ENCODE peak calls at places on chromosomes 11 and 22, in ten cellular contexts. Y, A, Q, D, J, E, I, L, P and C are unnamed samples.

GRCh38 chr11:22192289-22192641 is 620 bp upstream of the ANO5 start:
- DNase-seq in Y (no peak), A (peak; percentile 57), Q (no peak), D (no peak), J (peak; percentile 1), E (peak; percentile 59), I (no peak), L (peak; percentile 52), P (no peak), C (no peak)

GRCh38 chr11:27489092-27489491 is 16.5 kb upstream of the LGR4 start:
- DNase-seq in Y (no peak), A (no peak), Q (no peak), D (no peak), J (no peak), E (no peak), I (no peak), L (no peak), P (no peak), C (no peak)

GRCh38 chr11:61679893-61680621 is at the start of gene DAGLA:
- DNase-seq in Y (peak; percentile 57), A (peak; percentile 75), Q (peak; percentile 81), D (no peak), J (peak; percentile 59), E (peak; percentile 86), I (peak; percentile 70), L (peak; percentile 99), P (peak; percentile 60), C (peak; percentile 44)

GRCh38 chr11:4087551-4087950 is 7.0 kb upstream of the RRM1 start:
- DNase-seq in Y (no peak), A (no peak), Q (no peak), D (no peak), J (no peak), E (no peak), I (no peak), L (no peak), P (no peak), C (no peak)

GRCh38 chr22:45423524-45423923 is 10.0 kb downstream of the RIBC2 start:
- DNase-seq in Y (no peak), A (no peak), Q (peak; percentile 22), D (no peak), J (no peak), E (no peak), I (no peak), L (no peak), P (no peak), C (no peak)

GRCh38 chr11:133500435-133500834 is 31.9 kb downstream of the OPCML start:
- DNase-seq in Y (no peak), A (no peak), Q (no peak), D (no peak), J (no peak), E (no peak), I (no peak), L (no peak), P (no peak), C (no peak)

GRCh38 chr22:38861170-38861874 is 10.7 kb downstream of the CBX6 start:
- DNase-seq in Y (peak; percentile 22), A (no peak), Q (no peak), D (no peak), J (no peak), E (no peak), I (no peak), L (no peak), P (no peak), C (peak; percentile 25)

GRCh38 chr11:86592659-86593451 is 79.6 kb downstream of the ME3 start:
- DNase-seq in Y (peak; percentile 91), A (peak; percentile 93), Q (peak; percentile 70), D (peak; percentile 84), J (peak; percentile 95), E (peak; percentile 76), I (peak; percentile 59), L (peak; percentile 27), P (no peak), C (peak; percentile 90)

GRCh38 chr11:36510567-36511020 is 522 bp upstream of the TRAF6 start:
- DNase-seq in Y (peak; percentile 43), A (no peak), Q (no peak), D (no peak), J (no peak), E (peak; percentile 10), I (no peak), L (no peak), P (no peak), C (peak; percentile 22)

GRCh38 chr11:4072668-4073285 is 21.8 kb upstream of the RRM1 start:
- DNase-seq in Y (peak; percentile 88), A (peak; percentile 72), Q (no peak), D (no peak), J (peak; percentile 84), E (peak; percentile 70), I (no peak), L (peak; percentile 70), P (peak; percentile 72), C (peak; percentile 82)

GRCh38 chr11:95725169-95725568 is 64.4 kb downstream of the FAM76B start:
- DNase-seq in Y (no peak), A (no peak), Q (no peak), D (no peak), J (no peak), E (no peak), I (no peak), L (no peak), P (no peak), C (no peak)

GRCh38 chr11:76701701-76702100 is 31.2 kb upstream of the LRRC32 start:
- DNase-seq in Y (peak; percentile 50), A (no peak), Q (no peak), D (no peak), J (no peak), E (no peak), I (no peak), L (no peak), P (no peak), C (peak; percentile 82)

DNA sequence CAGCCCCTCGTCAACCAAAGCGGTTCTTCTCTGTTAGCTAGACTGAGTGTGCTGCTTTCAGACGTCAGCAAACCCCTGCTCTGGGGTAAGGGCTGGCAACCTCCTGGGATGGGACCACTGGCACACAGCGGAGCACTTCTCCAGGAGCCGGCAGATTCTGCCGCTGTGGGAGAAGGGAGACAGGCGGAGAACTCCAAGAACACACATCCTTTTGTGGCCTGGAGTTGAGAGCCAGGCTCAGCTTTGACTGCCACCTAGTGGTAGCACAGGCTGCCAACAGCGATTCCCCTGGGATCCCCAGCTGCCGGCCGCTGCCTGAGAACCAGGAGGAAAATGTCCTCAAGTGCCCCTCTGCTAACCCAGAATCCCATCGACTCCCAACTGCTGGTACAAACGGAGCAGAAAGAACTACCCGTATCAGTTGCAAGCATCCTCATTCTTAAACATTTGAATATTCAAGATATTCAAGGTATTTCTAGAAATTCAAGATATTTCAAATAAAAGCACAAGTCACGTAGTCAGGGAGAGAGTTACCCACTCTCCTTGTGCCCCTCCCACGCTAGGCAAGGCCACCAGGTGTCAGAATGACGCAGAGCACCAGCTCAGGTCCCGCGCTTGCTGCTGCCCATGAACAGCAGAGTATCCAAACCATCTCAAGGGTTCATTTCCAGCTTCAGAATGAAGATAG is 4.9 kb downstream of the LTO1 start:
- DNase-seq in Y (peak; percentile 92), A (peak; percentile 79), Q (peak; percentile 90), D (no peak), J (peak; percentile 73), E (peak; percentile 85), I (peak; percentile 80), L (peak; percentile 93), P (peak; percentile 86), C (peak; percentile 88)
- TF ChIP-seq CTCF in Y (peak; percentile 96), A (peak; percentile 97), Q (peak; percentile 79), D (peak; percentile 96), J (peak; percentile 95), E (peak; percentile 85), I (peak; percentile 89), L (peak; percentile 94), P (peak; percentile 96), C (peak; percentile 92)

GRCh38 chr22:42114721-42115120 is 15.9 kb downstream of the CYP2D6 start:
- DNase-seq in Y (peak; percentile 31), A (no peak), Q (no peak), D (no peak), J (peak; percentile 26), E (peak; percentile 64), I (no peak), L (no peak), P (no peak), C (peak; percentile 36)
- TF ChIP-seq CTCF in Y (peak; percentile 28), A (no peak), Q (no peak), D (peak; percentile 46), J (peak; percentile 13), E (peak; percentile 43), I (peak; percentile 28), L (no peak), P (no peak), C (peak; percentile 56)

DNA sequence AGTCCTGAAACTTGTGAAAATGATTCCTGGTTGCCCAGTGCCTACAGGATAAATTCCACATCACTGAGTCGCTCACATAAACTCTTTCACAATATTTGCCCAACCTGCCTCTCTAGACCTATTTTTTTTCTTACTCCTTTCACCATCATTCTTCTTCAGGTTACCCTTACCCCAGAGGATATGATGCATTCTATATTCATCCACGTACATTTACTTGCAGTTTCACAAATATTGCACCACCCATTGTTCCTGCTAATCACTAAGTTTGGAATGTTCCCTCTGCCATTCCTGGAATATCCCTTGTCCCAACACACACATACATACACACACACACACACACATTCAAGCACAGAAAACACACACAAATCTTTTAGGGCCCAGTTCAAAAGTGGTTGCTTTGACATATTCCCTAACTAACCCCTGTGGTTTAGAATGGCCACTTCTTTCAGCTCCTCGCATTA is 379.5 kb downstream of the ETS1 start:
- DNase-seq in Y (peak; percentile 100), A (no peak), Q (no peak), D (peak; percentile 62), J (no peak), E (no peak), I (no peak), L (no peak), P (no peak), C (peak; percentile 99)
- TF ChIP-seq CTCF in Y (no peak), A (no peak), Q (no peak), D (no peak), J (no peak), E (no peak), I (no peak), L (no peak), P (no peak), C (no peak)

GRCh38 chr11:3052109-3052479 is 5.1 kb downstream of the CARS1 start:
- DNase-seq in Y (no peak), A (no peak), Q (no peak), D (no peak), J (peak; percentile 49), E (no peak), I (no peak), L (peak; percentile 72), P (no peak), C (no peak)

GRCh38 chr11:3047637-3048036 is 9.6 kb downstream of the CARS1 start:
- DNase-seq in Y (no peak), A (no peak), Q (no peak), D (no peak), J (no peak), E (no peak), I (no peak), L (no peak), P (no peak), C (no peak)

GRCh38 chr11:3050386-3051325 is 6.6 kb downstream of the CARS1 start:
- DNase-seq in Y (no peak), A (no peak), Q (no peak), D (no peak), J (no peak), E (no peak), I (no peak), L (no peak), P (no peak), C (no peak)

GRCh38 chr11:3051435-3052108 is 5.7 kb downstream of the CARS1 start:
- DNase-seq in Y (no peak), A (no peak), Q (no peak), D (no peak), J (no peak), E (no peak), I (no peak), L (no peak), P (no peak), C (no peak)

GRCh38 chr11:3049430-3050243 is 7.6 kb downstream of the CARS1 start:
- DNase-seq in Y (peak; percentile 94), A (peak; percentile 60), Q (peak; percentile 73), D (peak; percentile 80), J (peak; percentile 94), E (peak; percentile 59), I (peak; percentile 88), L (peak; percentile 39), P (peak; percentile 53), C (peak; percentile 96)
- TF ChIP-seq CTCF in Y (peak; percentile 37), A (no peak), Q (no peak), D (peak; percentile 42), J (peak; percentile 35), E (peak; percentile 29), I (peak; percentile 12), L (peak; percentile 42), P (peak; percentile 32), C (peak; percentile 36)